ENCODE peak calls at places on chromosomes 6 and 20, in six cellular contexts. One of them, this sample, is unnamed. For H3K4me1, the result is how much of the 10 kb centered on the place peaks cover.

GRCh38 chr20:62294516-62294915 is 8.3 kb upstream of the ADRM1 start:
- DNase-seq in stomach: no peak
- DNase-seq in breast epithelium: no peak
- DNase-seq in transverse colon: no peak
- DNase-seq in prostate gland: no peak
- DNase-seq in endothelial cell of umbilical vein: no peak
- DNase-seq in this sample: no peak

GRCh38 chr6:84027340-84028183 is 6.0 kb upstream of the MRAP2 start:
- DNase-seq in stomach: peak
- DNase-seq in breast epithelium: no peak
- DNase-seq in transverse colon: peak
- DNase-seq in prostate gland: peak
- DNase-seq in endothelial cell of umbilical vein: peak
- DNase-seq in this sample: no peak

GRCh38 chr6:19999319-20000191 is 162.4 kb downstream of the ID4 start:
- DNase-seq in stomach: no peak
- DNase-seq in breast epithelium: no peak
- DNase-seq in transverse colon: no peak
- DNase-seq in prostate gland: no peak
- DNase-seq in endothelial cell of umbilical vein: no peak
- DNase-seq in this sample: no peak

GRCh38 chr6:66096679-66097078 is 389.7 kb upstream of the EYS start:
- DNase-seq in stomach: no peak
- DNase-seq in breast epithelium: no peak
- DNase-seq in transverse colon: no peak
- DNase-seq in prostate gland: no peak
- DNase-seq in endothelial cell of umbilical vein: no peak
- DNase-seq in this sample: no peak

GRCh38 chr6:158939255-158940170 is 60.5 kb downstream of the RSPH3 start:
- DNase-seq in stomach: no peak
- DNase-seq in breast epithelium: no peak
- DNase-seq in transverse colon: peak
- DNase-seq in prostate gland: no peak
- DNase-seq in endothelial cell of umbilical vein: peak
- DNase-seq in this sample: no peak

GRCh38 chr6:29656157-29656556 is 735 bp upstream of the MOG start:
- DNase-seq in stomach: no peak
- DNase-seq in breast epithelium: no peak
- DNase-seq in transverse colon: no peak
- DNase-seq in prostate gland: no peak
- DNase-seq in endothelial cell of umbilical vein: no peak
- DNase-seq in this sample: no peak

GRCh38 chr6:138652824-138653223 is 120.7 kb upstream of the CCDC28A start:
- DNase-seq in stomach: no peak
- DNase-seq in breast epithelium: no peak
- DNase-seq in transverse colon: no peak
- DNase-seq in prostate gland: no peak
- DNase-seq in endothelial cell of umbilical vein: no peak
- DNase-seq in this sample: no peak

GRCh38 chr20:19254086-19254821 is 41.8 kb downstream of the SLC24A3 start:
- DNase-seq in stomach: no peak
- DNase-seq in breast epithelium: no peak
- DNase-seq in transverse colon: no peak
- DNase-seq in prostate gland: no peak
- DNase-seq in endothelial cell of umbilical vein: no peak
- DNase-seq in this sample: no peak

GRCh38 chr6:31652925-31653724 is 664 bp upstream of the BAG6 start:
- DNase-seq in stomach: peak
- DNase-seq in breast epithelium: peak
- DNase-seq in transverse colon: peak
- DNase-seq in prostate gland: peak
- DNase-seq in endothelial cell of umbilical vein: no peak
- DNase-seq in this sample: no peak

GRCh38 chr6:140957334-140957733 is 1175.4 kb upstream of the GJE1 start:
- DNase-seq in stomach: no peak
- DNase-seq in breast epithelium: no peak
- DNase-seq in transverse colon: no peak
- DNase-seq in prostate gland: no peak
- DNase-seq in endothelial cell of umbilical vein: no peak
- DNase-seq in this sample: no peak

GRCh38 chr20:57090590-57091560 is 175.6 kb downstream of the BMP7 start:
- DNase-seq in stomach: no peak
- DNase-seq in breast epithelium: no peak
- DNase-seq in transverse colon: no peak
- DNase-seq in prostate gland: no peak
- DNase-seq in endothelial cell of umbilical vein: no peak
- DNase-seq in this sample: no peak

GRCh38 chr6:166411721-166412151 is 29.0 kb upstream of the MPC1 start:
- DNase-seq in stomach: no peak
- DNase-seq in breast epithelium: no peak
- DNase-seq in transverse colon: no peak
- DNase-seq in prostate gland: no peak
- DNase-seq in endothelial cell of umbilical vein: no peak
- DNase-seq in this sample: no peak

GRCh38 chr6:139080255-139080920 is 51.8 kb downstream of the ABRACL start:
- DNase-seq in stomach: no peak
- DNase-seq in breast epithelium: no peak
- DNase-seq in transverse colon: no peak
- DNase-seq in prostate gland: no peak
- DNase-seq in endothelial cell of umbilical vein: no peak
- DNase-seq in this sample: no peak

GRCh38 chr6:71510057-71510713 is 221.6 kb downstream of the OGFRL1 start:
- DNase-seq in stomach: peak
- DNase-seq in breast epithelium: no peak
- DNase-seq in transverse colon: peak
- DNase-seq in prostate gland: peak
- DNase-seq in endothelial cell of umbilical vein: peak
- DNase-seq in this sample: no peak

GRCh38 chr6:37680668-37681067 is 17.0 kb downstream of the MDGA1 start:
- DNase-seq in stomach: no peak
- DNase-seq in breast epithelium: no peak
- DNase-seq in transverse colon: no peak
- DNase-seq in prostate gland: no peak
- DNase-seq in endothelial cell of umbilical vein: no peak
- DNase-seq in this sample: no peak

GRCh38 chr20:61436268-61436667 is 184.2 kb downstream of the CDH4 start:
- DNase-seq in stomach: no peak
- DNase-seq in breast epithelium: no peak
- DNase-seq in transverse colon: no peak
- DNase-seq in prostate gland: no peak
- DNase-seq in endothelial cell of umbilical vein: no peak
- DNase-seq in this sample: no peak

GRCh38 chr20:50561379-50562078 is 51.3 kb downstream of the PTPN1 start:
- DNase-seq in stomach: no peak
- DNase-seq in breast epithelium: no peak
- DNase-seq in transverse colon: no peak
- DNase-seq in prostate gland: no peak
- DNase-seq in endothelial cell of umbilical vein: peak
- DNase-seq in this sample: no peak

GRCh38 chr20:64093013-64093503 is 8.9 kb upstream of the LKAAEAR1 start:
- DNase-seq in stomach: no peak
- DNase-seq in breast epithelium: no peak
- DNase-seq in transverse colon: no peak
- DNase-seq in prostate gland: no peak
- DNase-seq in endothelial cell of umbilical vein: no peak
- DNase-seq in this sample: no peak

GRCh38 chr6:63441266-63441956 is 121.6 kb upstream of the LGSN start:
- DNase-seq in stomach: no peak
- DNase-seq in breast epithelium: no peak
- DNase-seq in transverse colon: no peak
- DNase-seq in prostate gland: no peak
- DNase-seq in endothelial cell of umbilical vein: no peak
- DNase-seq in this sample: no peak

GRCh38 chr6:19781269-19781668 is 55.9 kb upstream of the ID4 start:
- DNase-seq in stomach: no peak
- DNase-seq in breast epithelium: no peak
- DNase-seq in transverse colon: no peak
- DNase-seq in prostate gland: no peak
- DNase-seq in endothelial cell of umbilical vein: no peak
- DNase-seq in this sample: no peak

GRCh38 chr6:14883921-14884320 is 361.9 kb upstream of the JARID2 start:
- DNase-seq in stomach: no peak
- DNase-seq in breast epithelium: no peak
- DNase-seq in transverse colon: no peak
- DNase-seq in prostate gland: no peak
- DNase-seq in endothelial cell of umbilical vein: no peak
- DNase-seq in this sample: no peak
- H3K4me1 ChIP-seq in stomach: under half
- H3K4me1 ChIP-seq in breast epithelium: under half
- H3K4me1 ChIP-seq in transverse colon: under half
- H3K4me1 ChIP-seq in prostate gland: under half
- H3K4me1 ChIP-seq in endothelial cell of umbilical vein: under half
- H3K4me1 ChIP-seq in this sample: under half

DNA sequence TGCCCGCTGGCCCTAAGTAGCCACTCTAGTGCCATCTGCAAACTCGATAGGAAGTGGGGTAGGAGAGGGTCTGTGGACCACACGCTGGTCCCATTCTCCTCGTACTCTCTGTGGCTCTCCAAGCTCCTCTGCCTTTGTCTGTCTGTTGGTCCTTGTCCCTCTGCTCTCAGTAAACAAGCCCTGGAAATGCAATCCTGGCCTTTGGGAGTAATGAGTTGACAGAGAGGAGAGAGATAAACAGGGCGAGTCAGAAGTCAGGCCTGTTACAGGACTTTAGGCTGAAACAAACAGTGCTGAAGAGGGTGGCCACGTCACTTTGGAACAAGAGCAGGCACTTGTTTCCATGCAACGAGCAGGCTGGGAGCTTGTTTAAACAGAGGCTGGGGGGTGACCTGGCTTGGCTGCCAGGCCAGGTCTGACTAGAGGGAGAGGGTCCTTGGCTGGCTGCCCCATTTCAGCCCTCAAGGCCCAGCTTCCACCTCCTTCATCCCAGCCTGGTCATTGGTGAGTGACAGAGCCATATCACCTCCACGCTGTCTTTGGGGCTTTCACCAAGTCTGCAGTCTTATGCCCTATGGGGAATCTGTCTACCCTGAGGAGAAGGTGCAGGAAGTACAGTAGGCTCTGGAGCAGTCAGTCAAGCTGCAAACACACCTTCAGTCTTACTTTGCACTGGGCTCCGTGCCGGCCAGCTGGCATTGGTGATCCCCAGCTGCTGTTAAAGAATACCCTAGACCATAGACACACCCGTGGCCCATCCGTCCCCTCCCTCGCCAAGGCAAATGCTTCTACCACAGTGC is 22.6 kb downstream of the FOXP4 start:
- DNase-seq in stomach: peak
- DNase-seq in breast epithelium: no peak
- DNase-seq in transverse colon: no peak
- DNase-seq in prostate gland: peak
- DNase-seq in endothelial cell of umbilical vein: no peak
- DNase-seq in this sample: no peak
- TF ChIP-seq POLR2A in stomach: no peak
- TF ChIP-seq POLR2A in breast epithelium: no peak
- TF ChIP-seq POLR2A in transverse colon: no peak
- TF ChIP-seq POLR2A in prostate gland: no peak
- TF ChIP-seq POLR2A in endothelial cell of umbilical vein: no peak
- TF ChIP-seq POLR2A in this sample: no peak

GRCh38 chr6:34236423-34237315 is at the start of gene HMGA1:
- DNase-seq in stomach: peak
- DNase-seq in breast epithelium: peak
- DNase-seq in transverse colon: peak
- DNase-seq in prostate gland: peak
- DNase-seq in endothelial cell of umbilical vein: peak
- DNase-seq in this sample: no peak
- TF ChIP-seq POLR2AphosphoS5 in stomach: peak
- TF ChIP-seq POLR2AphosphoS5 in breast epithelium: peak
- TF ChIP-seq POLR2AphosphoS5 in transverse colon: peak
- TF ChIP-seq POLR2AphosphoS5 in prostate gland: peak
- TF ChIP-seq POLR2AphosphoS5 in endothelial cell of umbilical vein: peak
- TF ChIP-seq POLR2AphosphoS5 in this sample: peak

GRCh38 chr6:142827356-142827755 is 117.6 kb downstream of the HIVEP2 start:
- DNase-seq in stomach: peak
- DNase-seq in breast epithelium: no peak
- DNase-seq in transverse colon: peak
- DNase-seq in prostate gland: no peak
- DNase-seq in endothelial cell of umbilical vein: peak
- DNase-seq in this sample: no peak

GRCh38 chr6:142824491-142824890 is 120.5 kb downstream of the HIVEP2 start:
- DNase-seq in stomach: no peak
- DNase-seq in breast epithelium: no peak
- DNase-seq in transverse colon: no peak
- DNase-seq in prostate gland: no peak
- DNase-seq in endothelial cell of umbilical vein: no peak
- DNase-seq in this sample: no peak

GRCh38 chr6:142830807-142831206 is 114.2 kb downstream of the HIVEP2 start:
- DNase-seq in stomach: no peak
- DNase-seq in breast epithelium: no peak
- DNase-seq in transverse colon: no peak
- DNase-seq in prostate gland: no peak
- DNase-seq in endothelial cell of umbilical vein: no peak
- DNase-seq in this sample: no peak

GRCh38 chr6:142825760-142826159 is 119.2 kb downstream of the HIVEP2 start:
- DNase-seq in stomach: no peak
- DNase-seq in breast epithelium: no peak
- DNase-seq in transverse colon: no peak
- DNase-seq in prostate gland: no peak
- DNase-seq in endothelial cell of umbilical vein: no peak
- DNase-seq in this sample: no peak

DNA sequence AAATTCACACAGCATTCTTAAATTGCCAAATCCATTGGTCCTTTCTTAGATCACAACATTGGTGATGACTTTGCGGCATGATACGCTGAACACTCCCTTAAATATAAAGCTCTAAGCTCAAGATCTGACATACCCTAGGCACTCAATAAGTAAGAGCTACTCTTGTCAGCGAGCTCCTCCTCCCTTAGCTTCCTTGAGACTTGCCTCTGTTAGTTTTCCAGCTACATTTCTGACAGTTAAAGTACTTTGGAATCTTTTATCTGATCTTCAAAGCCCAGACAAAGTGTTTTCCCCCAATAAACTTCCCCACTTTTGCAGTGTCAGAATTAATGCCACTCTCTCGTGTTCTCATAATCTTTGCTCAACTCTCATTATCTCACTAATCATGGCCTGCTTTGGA is 116.9 kb downstream of the HIVEP2 start:
- DNase-seq in stomach: no peak
- DNase-seq in breast epithelium: no peak
- DNase-seq in transverse colon: no peak
- DNase-seq in prostate gland: no peak
- DNase-seq in endothelial cell of umbilical vein: no peak
- DNase-seq in this sample: no peak
- H3K4me1 ChIP-seq in stomach: under half
- H3K4me1 ChIP-seq in breast epithelium: under half
- H3K4me1 ChIP-seq in transverse colon: under half
- H3K4me1 ChIP-seq in prostate gland: under half
- H3K4me1 ChIP-seq in endothelial cell of umbilical vein: under half
- H3K4me1 ChIP-seq in this sample: under half